ENCODE peak calls at places on chromosome 18, in six cellular contexts. J is fibroblast of the aortic adventitia, V is H7, T is upper lobe of right lung, H is RKO, M is left lobe of liver. G is an unnamed sample.

GRCh38 chr18:62751977-62752376 is 36.6 kb downstream of the PHLPP1 start:
- DNase-seq in M (no peak), V (no peak), T (no peak), H (no peak), J (no peak), G (no peak)

GRCh38 chr18:3998698-3999333 is 456.3 kb downstream of the DLGAP1 start:
- DNase-seq in J (peak; percentile 83), V (no peak), H (peak; percentile 59), T (no peak), M (no peak), G (peak; percentile 73)

GRCh38 chr18:58172031-58172430 is 128.0 kb downstream of the NEDD4L start:
- DNase-seq in V (no peak), J (no peak), T (no peak), H (no peak), M (no peak), G (no peak)

GRCh38 chr18:43596106-43596712 is 318.9 kb upstream of the SYT4 start:
- DNase-seq in T (no peak), V (no peak), M (no peak), H (peak; percentile 74), J (peak; percentile 44), G (peak; percentile 1)

GRCh38 chr18:77208969-77209368 is 40.7 kb upstream of the GALR1 start:
- DNase-seq in V (no peak), H (no peak), M (no peak), J (peak; percentile 57), T (no peak), G (no peak)

GRCh38 chr18:7729858-7730257 is 162.7 kb downstream of the PTPRM start:
- DNase-seq in H (no peak), M (no peak), J (no peak), T (no peak), V (no peak), G (no peak)

GRCh38 chr18:9828794-9829712 is 56.7 kb upstream of the TXNDC2 start:
- DNase-seq in M (no peak), V (no peak), T (no peak), J (no peak), H (no peak), G (peak; percentile 50)

GRCh38 chr18:78855188-78855587 is 124.4 kb upstream of the SALL3 start:
- DNase-seq in V (no peak), T (no peak), J (no peak), M (no peak), H (no peak), G (no peak)

GRCh38 chr18:62614499-62614898 is 91.7 kb downstream of the ZCCHC2 start:
- DNase-seq in H (no peak), V (no peak), M (no peak), J (no peak), T (no peak), G (no peak)

GRCh38 chr18:23646282-23646681 is 16.4 kb downstream of the ANKRD29 start:
- DNase-seq in J (no peak), V (no peak), T (no peak), H (no peak), M (no peak), G (no peak)

GRCh38 chr18:48997985-48998831 is 47.4 kb upstream of the SMAD7 start:
- DNase-seq in M (no peak), V (peak; percentile 82), H (peak; percentile 94), T (peak; percentile 83), J (peak; percentile 94), G (peak; percentile 79)

GRCh38 chr18:37537868-37538525 is 27.6 kb downstream of the CELF4 start:
- DNase-seq in H (peak; percentile 70), J (peak; percentile 58), T (peak; percentile 85), M (peak; percentile 74), V (peak; percentile 96), G (peak; percentile 40)

GRCh38 chr18:2087877-2088673 is 483.2 kb downstream of the METTL4 start:
- DNase-seq in M (no peak), J (peak; percentile 83), V (no peak), H (no peak), T (no peak), G (no peak)

G was measured in HT-29.